ENCODE peak calls at places on chromosomes 16 and 17, in six cellular contexts. Q is HuH-7, R is BJ, H is trophoblast cell, I is GM12891, M is NCI-H748 treated with DMSO at 0.1 percent for 48 hours. U is an unnamed sample.

GRCh38 chr16:28082624-28083023 is 19.1 kb upstream of the GSG1L start:
- DNase-seq in Q (no peak), R (no peak), H (no peak), I (no peak), M (no peak), U (no peak)

GRCh38 chr16:66485361-66485760 is 58.3 kb downstream of the BEAN1 start:
- DNase-seq in Q (no peak), R (no peak), H (no peak), I (no peak), M (no peak), U (no peak)

GRCh38 chr17:49414622-49415350 is at the start of gene PHB1:
- DNase-seq in Q (peak), R (peak), H (peak), I (peak), M (peak), U (no peak)

GRCh38 chr17:35871415-35871814 is 2.7 kb upstream of the HEATR9 start:
- DNase-seq in Q (no peak), R (no peak), H (no peak), I (no peak), M (no peak), U (no peak)

GRCh38 chr17:63436523-63437110 is 9.5 kb downstream of the CYB561 start:
- DNase-seq in Q (no peak), R (no peak), H (no peak), I (no peak), M (no peak), U (no peak)

GRCh38 chr17:64531955-64532371 is 25.2 kb downstream of the CEP95 start:
- DNase-seq in Q (no peak), R (peak), H (no peak), I (no peak), M (no peak), U (no peak)

GRCh38 chr17:34979650-34980352 is 511 bp upstream of the LIG3 start:
- DNase-seq in Q (no peak), R (no peak), H (no peak), I (no peak), M (no peak), U (no peak)

GRCh38 chr17:55177159-55177913 is 87.4 kb upstream of the HLF start:
- DNase-seq in Q (peak), R (no peak), H (no peak), I (no peak), M (no peak), U (no peak)

GRCh38 chr17:81976332-81977210 is 858 bp upstream of the ASPSCR1 start:
- DNase-seq in Q (no peak), R (no peak), H (peak), I (no peak), M (peak), U (no peak)

GRCh38 chr16:88464447-88465318 is 11.6 kb downstream of the ZFPM1 start:
- DNase-seq in Q (no peak), R (no peak), H (no peak), I (no peak), M (no peak), U (no peak)

GRCh38 chr17:78342438-78343098 is 17.3 kb downstream of the SOCS3 start:
- DNase-seq in Q (no peak), R (peak), H (peak), I (no peak), M (no peak), U (no peak)

GRCh38 chr16:15775209-15775608 is 81.6 kb downstream of the MYH11 start:
- DNase-seq in Q (no peak), R (no peak), H (no peak), I (no peak), M (no peak), U (no peak)

GRCh38 chr17:82049106-82049505 is 2.5 kb downstream of the RFNG start:
- DNase-seq in Q (no peak), R (no peak), H (no peak), I (no peak), M (no peak), U (no peak)

GRCh38 chr16:49674255-49674980 is 181.5 kb downstream of the ZNF423 start:
- DNase-seq in Q (no peak), R (no peak), H (peak), I (no peak), M (no peak), U (no peak)

GRCh38 chr16:35305476-35305875 is 1846.1 kb downstream of the TP53TG3F start:
- DNase-seq in Q (no peak), R (no peak), H (no peak), I (no peak), M (no peak), U (no peak)